ENCODE peak calls at places on chromosomes 1 and 21, in six cellular contexts. One of them, this sample, is unnamed.

GRCh38 chr1:109928591-109929111 is 18.0 kb downstream of the CSF1 start:
- DNase-seq in hepatocyte: peak; percentile 37
- DNase-seq in MM.1S: no peak
- DNase-seq in neural progenitor cell: no peak
- DNase-seq in fibroblast of lung: peak; percentile 78
- DNase-seq in endothelial cell of umbilical vein: peak; percentile 18
- DNase-seq in this sample: no peak

GRCh38 chr1:206702803-206703202 is 18.1 kb downstream of the MAPKAPK2 start:
- DNase-seq in hepatocyte: no peak
- DNase-seq in MM.1S: no peak
- DNase-seq in neural progenitor cell: peak; percentile 57
- DNase-seq in fibroblast of lung: no peak
- DNase-seq in endothelial cell of umbilical vein: no peak
- DNase-seq in this sample: peak; percentile 63

GRCh38 chr1:95017775-95018174 is 55.0 kb downstream of the ALG14 start:
- DNase-seq in hepatocyte: no peak
- DNase-seq in MM.1S: no peak
- DNase-seq in neural progenitor cell: no peak
- DNase-seq in fibroblast of lung: no peak
- DNase-seq in endothelial cell of umbilical vein: no peak
- DNase-seq in this sample: no peak

GRCh38 chr1:53091841-53092645 is 30.0 kb downstream of the PODN start:
- DNase-seq in hepatocyte: no peak
- DNase-seq in MM.1S: no peak
- DNase-seq in neural progenitor cell: no peak
- DNase-seq in fibroblast of lung: no peak
- DNase-seq in endothelial cell of umbilical vein: no peak
- DNase-seq in this sample: no peak

GRCh38 chr1:29706936-29707335 is 470.6 kb downstream of the PTPRU start:
- DNase-seq in hepatocyte: peak; percentile 72
- DNase-seq in MM.1S: peak; percentile 8
- DNase-seq in neural progenitor cell: peak; percentile 92
- DNase-seq in fibroblast of lung: peak; percentile 51
- DNase-seq in endothelial cell of umbilical vein: peak; percentile 47
- DNase-seq in this sample: peak; percentile 94

GRCh38 chr1:40267767-40268187 is 9.7 kb downstream of the ZMPSTE24 start:
- DNase-seq in hepatocyte: no peak
- DNase-seq in MM.1S: no peak
- DNase-seq in neural progenitor cell: no peak
- DNase-seq in fibroblast of lung: peak; percentile 95
- DNase-seq in endothelial cell of umbilical vein: peak; percentile 53
- DNase-seq in this sample: no peak

GRCh38 chr21:33964706-33965325 is 49.2 kb upstream of the ATP5PO start:
- DNase-seq in hepatocyte: no peak
- DNase-seq in MM.1S: no peak
- DNase-seq in neural progenitor cell: no peak
- DNase-seq in fibroblast of lung: no peak
- DNase-seq in endothelial cell of umbilical vein: no peak
- DNase-seq in this sample: no peak

GRCh38 chr1:154629160-154630073 is 21.4 kb upstream of the ADAR start:
- DNase-seq in hepatocyte: no peak
- DNase-seq in MM.1S: peak; percentile 36
- DNase-seq in neural progenitor cell: no peak
- DNase-seq in fibroblast of lung: peak; percentile 5
- DNase-seq in endothelial cell of umbilical vein: no peak
- DNase-seq in this sample: no peak

GRCh38 chr1:30009720-30010119 is 713.7 kb downstream of the MATN1 start:
- DNase-seq in hepatocyte: no peak
- DNase-seq in MM.1S: no peak
- DNase-seq in neural progenitor cell: no peak
- DNase-seq in fibroblast of lung: no peak
- DNase-seq in endothelial cell of umbilical vein: no peak
- DNase-seq in this sample: no peak

GRCh38 chr1:52544665-52545525 is 8.0 kb downstream of the TUT4 start:
- DNase-seq in hepatocyte: no peak
- DNase-seq in MM.1S: no peak
- DNase-seq in neural progenitor cell: no peak
- DNase-seq in fibroblast of lung: no peak
- DNase-seq in endothelial cell of umbilical vein: no peak
- DNase-seq in this sample: no peak

GRCh38 chr1:182809414-182809957 is 19.9 kb downstream of the NPL start:
- DNase-seq in hepatocyte: no peak
- DNase-seq in MM.1S: no peak
- DNase-seq in neural progenitor cell: no peak
- DNase-seq in fibroblast of lung: no peak
- DNase-seq in endothelial cell of umbilical vein: no peak
- DNase-seq in this sample: no peak

GRCh38 chr1:19325958-19326747 is 14.0 kb downstream of the SLC66A1 start:
- DNase-seq in hepatocyte: no peak
- DNase-seq in MM.1S: no peak
- DNase-seq in neural progenitor cell: no peak
- DNase-seq in fibroblast of lung: no peak
- DNase-seq in endothelial cell of umbilical vein: no peak
- DNase-seq in this sample: peak; percentile 57

GRCh38 chr1:115977481-115978258 is 1.4 kb downstream of the SLC22A15 start:
- DNase-seq in hepatocyte: peak; percentile 30
- DNase-seq in MM.1S: no peak
- DNase-seq in neural progenitor cell: no peak
- DNase-seq in fibroblast of lung: peak; percentile 66
- DNase-seq in endothelial cell of umbilical vein: no peak
- DNase-seq in this sample: peak; percentile 16

GRCh38 chr21:14452842-14453241 is 69.9 kb upstream of the HSPA13 start:
- DNase-seq in hepatocyte: no peak
- DNase-seq in MM.1S: no peak
- DNase-seq in neural progenitor cell: no peak
- DNase-seq in fibroblast of lung: no peak
- DNase-seq in endothelial cell of umbilical vein: no peak
- DNase-seq in this sample: no peak

GRCh38 chr1:163315773-163316374 is 5.9 kb upstream of the NUF2 start:
- DNase-seq in hepatocyte: peak; percentile 73
- DNase-seq in MM.1S: peak; percentile 61
- DNase-seq in neural progenitor cell: peak; percentile 67
- DNase-seq in fibroblast of lung: peak; percentile 74
- DNase-seq in endothelial cell of umbilical vein: peak; percentile 63
- DNase-seq in this sample: peak; percentile 68
- H3K4me2 ChIP-seq in hepatocyte: no peak overlapping the region
- H3K4me2 ChIP-seq in MM.1S: no peak overlapping the region
- H3K4me2 ChIP-seq in neural progenitor cell: no peak overlapping the region
- H3K4me2 ChIP-seq in fibroblast of lung: no peak overlapping the region
- H3K4me2 ChIP-seq in endothelial cell of umbilical vein: no peak overlapping the region
- H3K4me2 ChIP-seq in this sample: no peak overlapping the region

GRCh38 chr1:98523256-98523655 is 138.3 kb upstream of the SNX7 start:
- DNase-seq in hepatocyte: no peak
- DNase-seq in MM.1S: no peak
- DNase-seq in neural progenitor cell: no peak
- DNase-seq in fibroblast of lung: no peak
- DNase-seq in endothelial cell of umbilical vein: no peak
- DNase-seq in this sample: no peak
- TF ChIP-seq EZH2 in hepatocyte: no peak
- TF ChIP-seq EZH2 in MM.1S: no peak
- TF ChIP-seq EZH2 in neural progenitor cell: no peak
- TF ChIP-seq EZH2 in fibroblast of lung: no peak
- TF ChIP-seq EZH2 in endothelial cell of umbilical vein: no peak
- TF ChIP-seq EZH2 in this sample: no peak

GRCh38 chr1:10755977-10756521 is 40.4 kb downstream of the CASZ1 start:
- DNase-seq in hepatocyte: peak; percentile 68
- DNase-seq in MM.1S: peak; percentile 18
- DNase-seq in neural progenitor cell: no peak
- DNase-seq in fibroblast of lung: peak; percentile 8
- DNase-seq in endothelial cell of umbilical vein: peak; percentile 11
- DNase-seq in this sample: no peak
- H3K4me2 ChIP-seq in hepatocyte: no peak overlapping the region
- H3K4me2 ChIP-seq in MM.1S: no peak overlapping the region
- H3K4me2 ChIP-seq in neural progenitor cell: no peak overlapping the region
- H3K4me2 ChIP-seq in fibroblast of lung: no peak overlapping the region
- H3K4me2 ChIP-seq in endothelial cell of umbilical vein: no peak overlapping the region
- H3K4me2 ChIP-seq in this sample: no peak overlapping the region

GRCh38 chr1:47439151-47440051 is 1.6 kb downstream of the FOXD2 start:
- DNase-seq in hepatocyte: no peak
- DNase-seq in MM.1S: no peak
- DNase-seq in neural progenitor cell: peak; percentile 71
- DNase-seq in fibroblast of lung: no peak
- DNase-seq in endothelial cell of umbilical vein: no peak
- DNase-seq in this sample: peak; percentile 49
- TF ChIP-seq EZH2 in hepatocyte: peak; percentile 93
- TF ChIP-seq EZH2 in MM.1S: no peak
- TF ChIP-seq EZH2 in neural progenitor cell: peak; percentile 100
- TF ChIP-seq EZH2 in fibroblast of lung: no peak
- TF ChIP-seq EZH2 in endothelial cell of umbilical vein: peak; percentile 100
- TF ChIP-seq EZH2 in this sample: peak; percentile 96

This sample was measured in GM23338.